ENCODE peak calls at places on chromosomes 16 and 17, in four cellular contexts. G, F, U and N are unnamed samples.

GRCh38 chr17:2057714-2058520 is 3.0 kb downstream of the HIC1 start:
- DNase-seq in G (no peak), F (no peak), U (no peak), N (peak; percentile 42)

GRCh38 chr17:38943607-38944006 is 18.2 kb downstream of the LASP1NB start:
- DNase-seq in F (no peak), U (no peak), G (no peak), N (no peak)

GRCh38 chr17:79388556-79389295 is 222.1 kb downstream of the RBFOX3 start:
- DNase-seq in G (no peak), U (peak; percentile 70), F (peak; percentile 66), N (peak; percentile 5)

GRCh38 chr16:67186550-67186950 is 2.8 kb upstream of the MATCAP1 start:
- DNase-seq in U (no peak), G (no peak), F (no peak), N (no peak)

GRCh38 chr17:40582328-40582901 is 17.1 kb upstream of the CCR7 start:
- DNase-seq in U (no peak), F (no peak), G (peak; percentile 32), N (no peak)

GRCh38 chr16:15398618-15399316 is 3.2 kb downstream of the MPV17L start:
- DNase-seq in G (no peak), F (no peak), U (peak; percentile 65), N (no peak)

GRCh38 chr16:3142327-3142726 is 7.5 kb downstream of the ZNF213 start:
- DNase-seq in U (no peak), F (no peak), G (no peak), N (no peak)

GRCh38 chr16:81238296-81239011 is at the start of gene BCO1:
- DNase-seq in U (peak; percentile 54), G (no peak), F (peak; percentile 63), N (no peak)

GRCh38 chr17:4074831-4075495 is 67.9 kb downstream of the ZZEF1 start:
- DNase-seq in U (no peak), F (peak; percentile 66), G (no peak), N (peak; percentile 58)

GRCh38 chr16:86303787-86304685 is 206.3 kb upstream of the FOXF1 start:
- DNase-seq in F (no peak), U (no peak), G (no peak), N (no peak)

GRCh38 chr17:9893606-9894005 is 11.5 kb downstream of the RCVRN start:
- DNase-seq in U (no peak), F (no peak), G (no peak), N (no peak)

GRCh38 chr16:11650641-11651591 is 17.3 kb upstream of the SNN start:
- DNase-seq in G (no peak), U (no peak), F (no peak), N (no peak)

GRCh38 chr17:5399767-5400166 is 19.7 kb downstream of the NUP88 start:
- DNase-seq in F (peak; percentile 49), G (no peak), U (no peak), N (no peak)

GRCh38 chr17:13575922-13576419 is 25.8 kb downstream of the HS3ST3A1 start:
- DNase-seq in U (no peak), F (no peak), G (no peak), N (no peak)

GRCh38 chr16:57946181-57946801 is 24.6 kb downstream of the CNGB1 start:
- DNase-seq in U (no peak), G (no peak), F (no peak), N (no peak)

GRCh38 chr16:89581861-89582563 is 6.5 kb downstream of the CPNE7 start:
- DNase-seq in G (no peak), U (no peak), F (peak; percentile 43), N (no peak)

GRCh38 chr16:87625241-87625797 is 23.0 kb downstream of the JPH3 start:
- DNase-seq in U (no peak), F (no peak), G (no peak), N (no peak)

GRCh38 chr17:48597775-48598631 is 4.4 kb upstream of the HOXB5 start:
- DNase-seq in U (peak; percentile 39), F (no peak), G (no peak), N (peak; percentile 28)
- TF ChIP-seq POLR2A in U (peak; percentile 31), F (no peak), G (no peak), N (no peak)

GRCh38 chr16:28320741-28321140 is 28.4 kb downstream of the SBK1 start:
- DNase-seq in U (no peak), F (no peak), G (no peak), N (no peak)

GRCh38 chr16:28321700-28322411 is 29.5 kb downstream of the SBK1 start:
- DNase-seq in G (no peak), U (peak; percentile 40), F (peak; percentile 38), N (peak; percentile 41)

GRCh38 chr16:28326881-28327610 is 34.7 kb downstream of the SBK1 start:
- DNase-seq in G (no peak), F (peak; percentile 72), U (peak; percentile 58), N (peak; percentile 58)

GRCh38 chr16:28324887-28325279 is 32.6 kb downstream of the SBK1 start:
- DNase-seq in U (no peak), F (no peak), G (no peak), N (no peak)

GRCh38 chr16:28324235-28324886 is 32.0 kb downstream of the SBK1 start:
- DNase-seq in G (no peak), U (no peak), F (peak; percentile 31), N (no peak)
- TF ChIP-seq POLR2A in G (no peak), U (no peak), F (no peak), N (no peak)

DNA sequence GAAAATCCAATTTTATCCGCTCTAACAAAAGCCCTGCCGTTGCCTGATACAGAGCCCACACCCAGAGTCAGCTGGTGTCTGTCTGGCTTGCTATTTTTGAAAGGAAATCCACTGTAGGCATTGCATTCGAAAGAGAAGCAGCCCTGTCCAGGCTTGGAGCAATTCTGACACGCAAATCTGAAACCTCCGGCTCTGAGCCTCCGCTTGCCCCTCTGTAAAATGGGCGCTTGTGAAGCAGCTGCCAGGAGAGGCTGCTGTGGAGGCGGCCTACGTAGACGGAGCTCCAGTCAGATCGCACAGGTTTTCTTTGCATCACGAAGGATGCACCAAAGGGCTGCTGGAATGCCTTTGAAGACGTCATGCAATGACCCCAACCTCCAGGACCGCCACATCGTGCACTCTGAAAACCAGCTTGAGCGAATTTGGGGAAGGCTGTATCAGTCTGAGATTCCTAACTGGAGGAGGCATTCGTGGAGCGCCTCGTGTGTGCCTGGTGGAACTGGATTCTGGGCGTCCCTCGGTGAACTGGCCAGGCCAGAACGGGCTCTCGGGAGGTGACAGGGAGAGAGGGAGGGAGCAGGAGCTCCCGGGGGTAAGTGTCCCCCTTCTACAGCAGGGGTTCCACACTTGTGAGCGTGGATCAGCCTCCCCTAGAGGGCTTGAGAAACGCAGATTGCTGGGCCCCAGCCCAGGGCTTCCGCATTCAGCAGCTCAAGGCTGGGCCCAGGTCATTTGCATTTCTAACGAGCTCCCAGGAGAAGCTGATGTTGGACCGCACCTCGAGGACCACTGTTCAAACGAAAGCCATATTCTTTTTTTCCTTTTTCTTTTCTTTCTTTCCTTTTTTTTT is 215.5 kb downstream of the MRTFB start:
- DNase-seq in F (no peak), U (no peak), G (no peak), N (peak; percentile 86)
- TF ChIP-seq POLR2A in F (no peak), U (no peak), G (no peak), N (no peak)

GRCh38 chr16:50743575-50744225 is 1.8 kb downstream of the CYLD start:
- DNase-seq in U (no peak), G (no peak), F (no peak), N (no peak)
- TF ChIP-seq POLR2A in U (no peak), G (no peak), F (no peak), N (no peak)

DNA sequence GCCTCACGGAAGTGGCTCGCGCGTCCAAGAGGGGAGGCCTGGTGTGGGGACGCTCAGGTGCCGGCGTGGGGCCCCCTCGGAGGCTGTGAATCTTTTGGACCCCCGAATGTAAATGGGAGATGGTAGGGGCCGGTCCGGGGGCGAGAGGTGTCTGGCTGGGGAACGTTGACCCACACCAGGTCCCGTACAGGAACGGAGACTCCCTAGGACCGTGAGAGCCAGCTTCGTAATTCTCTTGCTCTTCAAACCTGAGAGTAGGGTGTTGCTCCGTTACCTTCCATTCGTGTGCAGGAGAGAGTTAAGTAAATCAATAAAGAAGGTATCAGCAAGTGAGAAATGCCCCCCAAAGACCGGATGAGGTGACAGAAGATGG is 483 bp downstream of the LYRM1 start:
- DNase-seq in U (no peak), F (no peak), G (no peak), N (no peak)
- TF ChIP-seq POLR2A in U (no peak), F (no peak), G (no peak), N (peak; percentile 68)

GRCh38 chr16:20763461-20764232 is at the start of gene ACSM3:
- DNase-seq in U (peak; percentile 81), F (peak; percentile 92), G (no peak), N (peak; percentile 64)
- TF ChIP-seq POLR2A in U (peak; percentile 68), F (no peak), G (no peak), N (peak; percentile 48)

GRCh38 chr16:24753437-24753836 is 24.0 kb downstream of the TNRC6A start:
- DNase-seq in U (no peak), F (no peak), G (no peak), N (no peak)

GRCh38 chr16:24747425-24747824 is 18.0 kb downstream of the TNRC6A start:
- DNase-seq in F (no peak), G (no peak), U (no peak), N (no peak)

GRCh38 chr16:24745791-24746190 is 16.3 kb downstream of the TNRC6A start:
- DNase-seq in G (no peak), U (no peak), F (no peak), N (no peak)

DNA sequence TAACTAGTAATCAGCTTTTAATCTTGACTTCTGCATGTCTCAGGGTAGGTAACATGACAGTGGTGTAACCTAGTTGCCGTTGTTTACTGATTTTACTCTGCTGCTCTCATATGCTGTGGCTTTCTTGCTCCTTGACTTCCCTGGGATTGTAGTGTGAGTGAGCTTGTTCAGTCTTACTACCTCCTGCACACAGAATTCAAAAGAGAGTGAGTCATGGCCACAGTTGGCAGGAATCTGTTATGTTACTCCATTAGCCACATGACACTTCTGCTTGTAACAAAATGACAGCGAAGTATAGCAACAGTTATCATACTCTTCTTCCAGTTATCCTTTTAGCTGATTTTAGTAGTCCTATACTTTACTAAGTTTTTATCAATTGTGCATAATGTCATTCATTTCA is 18.8 kb downstream of the TNRC6A start:
- DNase-seq in G (no peak), F (peak; percentile 29), U (no peak), N (peak; percentile 65)
- TF ChIP-seq POLR2A in G (no peak), F (no peak), U (no peak), N (no peak)